ENCODE peak calls at places on chromosomes 2 and 18, in eight cellular contexts. N is NCI-H2081, Y is H4, P is nucleus accumbens, S is DND-41, R is choroid plexus epithelial cell, X is GM13977, U is anterior cingulate cortex. Q is an unnamed sample.
A peak's percentile ranks its signal among the peaks of the same experiment; 100 is the strongest.

GRCh38 chr2:144267209-144267608 is 252.7 kb downstream of the ZEB2 start:
- DNase-seq in P (no peak), X (peak; percentile 49), R (no peak), N (no peak), S (no peak), U (no peak), Y (no peak), Q (no peak)

GRCh38 chr2:98822301-98823164 is 91.6 kb upstream of the MGAT4A start:
- DNase-seq in U (no peak), R (no peak), Y (no peak), S (no peak), N (no peak), X (peak; percentile 65), P (peak; percentile 56), Q (peak; percentile 45)

GRCh38 chr2:143802242-143802641 is 673.0 kb downstream of the ARHGAP15 start:
- DNase-seq in U (no peak), S (no peak), P (no peak), N (no peak), Y (no peak), R (peak; percentile 38), X (peak; percentile 22), Q (no peak)

GRCh38 chr18:35267161-35267651 is 22.8 kb downstream of the ZSCAN30 start:
- DNase-seq in N (peak; percentile 78), Y (no peak), P (peak; percentile 82), S (peak; percentile 74), R (peak; percentile 72), X (no peak), U (peak; percentile 81), Q (peak; percentile 61)

GRCh38 chr2:95292623-95293260 is 4.4 kb upstream of the KCNIP3 start:
- DNase-seq in U (no peak), P (no peak), R (no peak), N (no peak), Y (peak; percentile 14), X (no peak), S (no peak), Q (no peak)

GRCh38 chr2:11865378-11865777 is 118.9 kb downstream of the LPIN1 start:
- DNase-seq in Y (no peak), N (no peak), R (no peak), X (no peak), P (no peak), S (no peak), U (no peak), Q (no peak)

GRCh38 chr2:179561702-179562101 is 297.1 kb upstream of the SESTD1 start:
- DNase-seq in N (peak; percentile 22), R (no peak), S (no peak), X (no peak), Y (no peak), U (no peak), P (no peak), Q (no peak)

GRCh38 chr2:45345331-45346305 is 265.4 kb downstream of the SRBD1 start:
- DNase-seq in N (peak; percentile 95), X (no peak), P (no peak), R (no peak), Y (no peak), U (no peak), S (no peak), Q (no peak)

GRCh38 chr2:238427435-238428162 is 872 bp downstream of the ASB1 start:
- DNase-seq in N (no peak), X (no peak), P (no peak), R (peak; percentile 41), S (no peak), Y (no peak), U (no peak), Q (no peak)

GRCh38 chr2:172836386-172837200 is 100.9 kb downstream of the RAPGEF4 start:
- DNase-seq in Y (peak; percentile 77), N (peak; percentile 66), P (no peak), R (peak; percentile 49), S (no peak), U (no peak), X (no peak), Q (no peak)

GRCh38 chr2:35365859-35366258 is 989.7 kb upstream of the CRIM1 start:
- DNase-seq in X (no peak), P (no peak), N (no peak), S (no peak), Y (peak; percentile 1), U (no peak), R (peak; percentile 14), Q (no peak)

GRCh38 chr2:210363876-210364275 is 48.9 kb upstream of the MYL1 start:
- DNase-seq in U (no peak), Y (no peak), P (no peak), N (no peak), X (no peak), R (no peak), S (no peak), Q (no peak)